ENCODE peak calls at places on chromosome 22, in four cellular contexts. X is ovary, P is uterus, B is fibroblast of lung. O is an unnamed sample.

GRCh38 chr22:38422615-38423511 is 32.1 kb downstream of the KCNJ4 start:
- DNase-seq in X (no peak), B (no peak), P (no peak), O (no peak)

GRCh38 chr22:46986788-46987187 is 224.3 kb downstream of the TBC1D22A start:
- DNase-seq in B (no peak), X (no peak), P (no peak), O (no peak)

GRCh38 chr22:28903080-28903479 is 19.7 kb downstream of the ZNRF3 start:
- DNase-seq in P (peak), X (peak), B (no peak), O (no peak)

GRCh38 chr22:28949788-28950187 is 66.4 kb downstream of the ZNRF3 start:
- DNase-seq in B (no peak), X (no peak), P (no peak), O (no peak)

GRCh38 chr22:27132896-27133500 is 475.6 kb downstream of the MIAT start:
- DNase-seq in B (no peak), P (no peak), X (no peak), O (no peak)

GRCh38 chr22:37746366-37747089 is 49.7 kb downstream of the TRIOBP start:
- DNase-seq in X (peak), B (no peak), P (no peak), O (no peak)

GRCh38 chr22:24183321-24184031 is 2.2 kb downstream of the SUSD2 start:
- DNase-seq in X (no peak), B (no peak), P (no peak), O (no peak)

GRCh38 chr22:23790819-23791736 is 4.3 kb downstream of the SMARCB1 start:
- DNase-seq in B (peak), X (peak), P (peak), O (no peak)

GRCh38 chr22:38401336-38402084 is 53.5 kb downstream of the KCNJ4 start:
- DNase-seq in X (no peak), P (no peak), B (no peak), O (no peak)

GRCh38 chr22:21760640-21761039 is 25.0 kb upstream of the YPEL1 start:
- DNase-seq in B (peak), X (no peak), P (no peak), O (no peak)

GRCh38 chr22:23199159-23199558 is 18.9 kb downstream of the BCR start:
- DNase-seq in X (no peak), B (peak), P (no peak), O (no peak)

GRCh38 chr22:27531782-27532530 is 269.6 kb downstream of the MN1 start:
- DNase-seq in X (no peak), B (peak), P (no peak), O (no peak)

GRCh38 chr22:42719656-42720262 is 911 bp downstream of the A4GALT start:
- DNase-seq in X (no peak), B (no peak), P (peak), O (no peak)

GRCh38 chr22:25969901-25970300 is 199.4 kb upstream of the SEZ6L start:
- DNase-seq in P (no peak), B (no peak), X (no peak), O (no peak)

GRCh38 chr22:27125539-27125938 is 468.2 kb downstream of the MIAT start:
- DNase-seq in X (no peak), B (peak), P (no peak), O (no peak)

GRCh38 chr22:26508148-26508547 is 4.1 kb downstream of the TFIP11 start:
- DNase-seq in X (no peak), B (no peak), P (no peak), O (no peak)

DNA sequence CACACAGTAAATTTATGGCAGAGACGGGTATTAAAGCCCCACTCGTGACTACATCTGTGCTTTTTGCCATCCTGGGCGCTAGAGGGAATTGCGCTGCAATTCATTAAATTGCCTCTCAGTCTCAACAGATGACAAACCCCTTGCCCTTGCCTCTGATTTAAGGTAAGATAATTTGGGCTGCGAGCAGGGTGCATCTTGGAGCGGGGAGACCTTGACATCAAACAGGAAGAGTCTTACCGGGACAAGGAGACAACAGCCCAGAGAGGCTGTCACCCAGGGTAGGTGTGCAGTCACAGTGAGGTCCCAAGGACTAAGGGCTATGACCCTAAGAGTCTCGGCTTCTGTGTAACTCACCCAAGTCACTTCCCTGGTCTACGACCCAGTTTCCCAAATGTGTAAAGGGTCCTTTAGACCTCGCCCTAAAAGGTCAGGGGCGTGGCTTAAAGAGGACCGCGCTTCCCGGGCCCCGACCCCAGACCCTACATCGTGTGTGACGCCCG is 427 bp upstream of the TOM1 start:
- DNase-seq in X (no peak), P (no peak), B (peak), O (no peak)
- TF ChIP-seq CTCF in X (no peak), P (no peak), B (no peak), O (no peak)

GRCh38 chr22:48576333-48577013 is 1251.2 kb downstream of the BRD1 start:
- DNase-seq in X (no peak), P (no peak), B (peak), O (no peak)
- TF ChIP-seq CTCF in X (peak), P (peak), B (no peak), O (no peak)

DNA sequence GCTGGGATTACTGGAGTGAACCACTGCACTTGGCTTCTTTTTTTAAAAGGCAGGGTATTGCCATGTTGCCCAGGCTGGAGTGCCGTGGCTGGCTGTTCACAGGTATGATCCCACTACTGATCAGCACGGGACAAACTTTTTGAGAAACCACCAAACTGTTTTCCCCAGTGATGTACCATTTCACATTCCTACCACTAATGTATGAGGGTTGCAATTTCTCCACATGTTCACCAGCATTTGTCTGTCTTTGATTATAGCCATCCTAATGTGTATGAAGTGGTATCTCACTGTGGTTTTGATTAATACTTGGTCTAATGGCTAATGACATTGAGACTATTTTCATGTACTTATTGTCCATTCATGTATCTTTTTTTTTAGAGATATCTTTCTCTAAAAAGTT is 41.5 kb upstream of the EP300 start:
- DNase-seq in X (no peak), B (no peak), P (no peak), O (no peak)
- TF ChIP-seq CTCF in X (no peak), B (peak), P (no peak), O (no peak)

GRCh38 chr22:45554040-45554406 is 51.3 kb downstream of the FBLN1 start:
- DNase-seq in P (no peak), B (no peak), X (peak), O (no peak)

GRCh38 chr22:45552017-45552411 is 49.3 kb downstream of the FBLN1 start:
- DNase-seq in P (no peak), X (no peak), B (no peak), O (no peak)

GRCh38 chr22:45552580-45553332 is 50.1 kb downstream of the FBLN1 start:
- DNase-seq in X (peak), P (peak), B (peak), O (no peak)

GRCh38 chr22:45554861-45555260 is 52.2 kb downstream of the FBLN1 start:
- DNase-seq in B (no peak), X (no peak), P (no peak), O (no peak)

GRCh38 chr22:45553333-45554039 is 50.8 kb downstream of the FBLN1 start:
- DNase-seq in P (peak), B (peak), X (peak), O (peak)
- TF ChIP-seq CTCF in P (peak), B (peak), X (peak), O (no peak)

DNA sequence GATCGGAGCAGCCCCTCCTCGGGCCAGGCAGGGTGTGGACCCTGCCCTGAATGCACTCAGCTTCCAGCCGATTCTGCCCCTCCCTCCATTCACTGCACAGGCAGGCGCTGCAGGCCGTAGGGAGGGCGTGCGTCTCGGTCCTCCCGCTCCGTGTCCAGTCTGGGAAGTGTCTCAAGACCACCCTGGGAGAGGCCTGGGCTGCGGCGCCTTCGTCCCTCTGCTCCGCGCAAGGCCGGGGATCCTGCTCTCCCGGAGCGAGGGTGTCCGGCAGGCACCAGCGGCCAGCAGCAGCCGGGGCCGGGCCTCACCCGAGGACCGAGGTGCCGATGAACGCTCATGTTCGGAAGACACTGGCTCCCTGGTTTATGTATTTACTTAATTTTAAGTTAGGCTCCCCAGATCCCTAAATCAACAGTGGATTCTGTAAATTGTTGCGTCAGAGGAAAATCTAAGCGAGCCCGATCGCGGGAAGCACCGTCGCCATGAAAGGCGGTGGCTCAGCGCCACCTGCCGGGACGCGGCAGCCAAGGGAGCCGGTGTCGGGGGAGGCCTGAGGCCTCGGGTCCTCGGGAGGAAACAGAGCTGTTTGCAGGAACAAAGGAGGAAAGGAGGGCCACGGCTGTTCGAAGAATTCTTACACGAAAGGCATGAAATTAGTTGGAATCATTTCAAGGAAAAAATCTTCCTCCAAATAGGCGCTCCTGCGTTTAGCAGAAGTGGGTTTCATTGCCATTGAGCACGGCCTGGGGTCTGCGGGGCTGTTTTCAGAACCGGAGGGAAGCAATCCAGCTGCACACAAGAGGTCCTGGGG is 195.3 kb downstream of the BRD1 start:
- DNase-seq in B (peak), X (peak), P (peak), O (no peak)
- TF ChIP-seq CTCF in B (peak), X (peak), P (peak), O (peak)

GRCh38 chr22:19799322-19800190 is 39.0 kb downstream of the TBX1 start:
- DNase-seq in P (peak), B (peak), X (no peak), O (no peak)
- TF ChIP-seq CTCF in P (no peak), B (no peak), X (no peak), O (no peak)

GRCh38 chr22:43922123-43922522 is 1.5 kb upstream of the PNPLA3 start:
- DNase-seq in X (no peak), B (no peak), P (no peak), O (no peak)
- TF ChIP-seq CTCF in X (no peak), B (no peak), P (no peak), O (no peak)

DNA sequence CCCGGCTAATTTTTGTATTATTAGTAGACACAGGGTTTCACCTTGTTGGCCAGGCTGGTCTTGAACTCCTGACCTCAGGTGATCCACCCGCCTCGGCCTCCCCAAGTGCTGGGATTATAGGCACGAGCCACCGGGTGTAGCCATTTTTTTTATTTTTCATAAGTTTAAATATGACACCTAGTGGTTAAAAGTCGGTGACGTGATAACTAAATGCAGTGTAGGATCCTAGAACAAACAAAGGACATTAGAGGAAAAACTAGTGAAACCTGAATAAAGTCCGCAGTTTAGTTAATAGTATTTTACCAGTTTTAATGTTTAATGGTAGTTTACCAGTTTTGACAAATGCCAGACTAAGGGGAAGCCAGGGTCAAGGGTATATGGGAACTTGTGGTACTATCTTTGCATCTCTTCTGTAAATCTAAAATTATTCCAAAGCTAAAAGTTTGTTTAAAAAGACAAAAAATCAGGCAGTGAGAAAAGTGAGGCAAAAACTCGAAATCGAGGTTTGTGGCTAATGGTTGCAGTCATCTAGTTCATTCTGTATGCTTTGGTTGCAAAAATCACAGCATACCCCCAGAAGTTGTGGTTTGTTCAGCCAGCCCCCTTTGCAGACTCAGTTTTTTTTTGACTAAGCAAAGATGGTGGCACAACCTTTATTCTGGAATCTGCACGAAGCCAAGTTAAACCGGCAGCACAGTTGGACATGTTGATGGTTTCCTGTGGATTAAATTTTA is 29.6 kb downstream of the TOM1 start:
- DNase-seq in X (no peak), P (no peak), B (no peak), O (no peak)
- TF ChIP-seq CTCF in X (no peak), P (no peak), B (no peak), O (no peak)

DNA sequence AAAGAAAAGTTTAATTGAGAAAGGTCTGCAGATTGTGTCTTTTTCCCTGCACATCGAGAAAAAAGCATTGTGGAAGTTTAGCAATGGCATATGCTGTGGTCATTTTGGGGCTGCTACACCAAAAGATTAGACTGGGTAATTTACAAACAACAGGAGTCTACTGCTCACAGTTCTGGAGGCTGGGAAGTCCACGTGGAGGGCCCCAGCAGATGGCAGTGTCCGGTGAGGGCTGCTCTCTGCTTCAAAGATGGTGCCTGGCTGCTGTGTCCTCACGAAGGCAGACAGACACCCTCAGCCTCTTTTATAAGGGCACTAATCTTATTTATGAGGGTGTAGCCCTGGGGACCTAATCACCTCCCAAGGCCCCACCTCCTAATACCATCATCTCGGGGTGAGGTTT is 21.1 kb downstream of the PHF21B start:
- DNase-seq in X (no peak), B (no peak), P (no peak), O (no peak)
- TF ChIP-seq CTCF in X (no peak), B (no peak), P (no peak), O (no peak)

GRCh38 chr22:36386900-36387663 is 685 bp downstream of the MYH9 start:
- DNase-seq in P (peak), X (peak), B (peak), O (no peak)

GRCh38 chr22:36387664-36387913 is 178 bp downstream of the MYH9 start:
- DNase-seq in X (no peak), P (no peak), B (no peak), O (no peak)

GRCh38 chr22:36385491-36386350 is 2.0 kb downstream of the MYH9 start:
- DNase-seq in P (peak), B (peak), X (no peak), O (no peak)

GRCh38 chr22:36384766-36385400 is 2.9 kb downstream of the MYH9 start:
- DNase-seq in B (peak), X (no peak), P (no peak), O (no peak)

GRCh38 chr22:36386351-36386899 is 1.3 kb downstream of the MYH9 start:
- DNase-seq in P (no peak), X (no peak), B (peak), O (no peak)
- TF ChIP-seq CTCF in P (no peak), X (no peak), B (no peak), O (no peak)